ENCODE peak calls at places on chromosomes 12 and 14, in five cellular contexts. U is transverse colon; X is naive B cell; C is CD8-positive, alpha-beta T cell; S is CD8-positive, alpha-beta memory T cell. R is an unnamed sample.
A peak's percentile ranks its signal among the peaks of the same experiment; 100 is the strongest.

GRCh38 chr12:50718760-50719159 is 45.1 kb upstream of the ATF1 start:
- DNase-seq in U (no peak), X (no peak), C (no peak), S (no peak), R (no peak)

GRCh38 chr12:67070307-67070600 is 198.9 kb upstream of the CAND1 start:
- DNase-seq in U (no peak), X (no peak), C (no peak), S (no peak), R (no peak)

GRCh38 chr14:99698642-99699041 is 14.5 kb downstream of the CYP46A1 start:
- DNase-seq in U (no peak), X (no peak), C (no peak), S (no peak), R (no peak)

GRCh38 chr14:23360496-23360895 is 4.5 kb downstream of the EFS start:
- DNase-seq in U (no peak), X (no peak), C (no peak), S (no peak), R (no peak)

GRCh38 chr12:122024132-122024785 is 2.6 kb downstream of the BCL7A start:
- DNase-seq in U (no peak), X (peak; percentile 59), C (no peak), S (no peak), R (no peak)

GRCh38 chr14:99011385-99011784 is 260.6 kb downstream of the BCL11B start:
- DNase-seq in U (no peak), X (no peak), C (no peak), S (no peak), R (no peak)

GRCh38 chr12:69527506-69528272 is 57.5 kb downstream of the FRS2 start:
- DNase-seq in U (no peak), X (no peak), C (no peak), S (no peak), R (no peak)

GRCh38 chr12:106070611-106071010 is 68.1 kb downstream of the NUAK1 start:
- DNase-seq in U (no peak), X (no peak), C (no peak), S (no peak), R (no peak)

GRCh38 chr14:96062506-96062905 is 23.3 kb downstream of the C14orf132 start:
- DNase-seq in U (no peak), X (no peak), C (no peak), S (no peak), R (no peak)

GRCh38 chr12:80766897-80767296 is 50.2 kb downstream of the MYF5 start:
- DNase-seq in U (no peak), X (no peak), C (no peak), S (no peak), R (no peak)